ENCODE peak calls at places on chromosomes 4 and X, in six cellular contexts. One of them, this sample, is unnamed.
A peak's percentile ranks its signal among the peaks of the same experiment; 100 is the strongest.

GRCh38 chrX:23907496-23908218 is at the start of the genes APOO and CXorf58:
- ATAC-seq in heart left ventricle: peak; percentile 97
- ATAC-seq in left lung: peak; percentile 98
- ATAC-seq in activated CD4-positive, alpha-beta T cell treated with anti-CD3 and anti-CD28 coated beads for 36 hours: peak; percentile 94
- ATAC-seq in left cardiac atrium: peak; percentile 99
- ATAC-seq in activated CD8-positive, alpha-beta T cell treated with anti-CD3 and anti-CD28 coated beads for 36 hours: peak; percentile 92
- ATAC-seq in this sample: peak; percentile 94

GRCh38 chrX:14064632-14065432 is 35.1 kb upstream of the GEMIN8 start:
- ATAC-seq in heart left ventricle: no peak
- ATAC-seq in left lung: no peak
- ATAC-seq in activated CD4-positive, alpha-beta T cell treated with anti-CD3 and anti-CD28 coated beads for 36 hours: no peak
- ATAC-seq in left cardiac atrium: peak; percentile 59
- ATAC-seq in activated CD8-positive, alpha-beta T cell treated with anti-CD3 and anti-CD28 coated beads for 36 hours: no peak
- ATAC-seq in this sample: no peak

GRCh38 chr4:9925750-9926439 is 95.4 kb downstream of the SLC2A9 start:
- ATAC-seq in heart left ventricle: no peak
- ATAC-seq in left lung: no peak
- ATAC-seq in activated CD4-positive, alpha-beta T cell treated with anti-CD3 and anti-CD28 coated beads for 36 hours: no peak
- ATAC-seq in left cardiac atrium: no peak
- ATAC-seq in activated CD8-positive, alpha-beta T cell treated with anti-CD3 and anti-CD28 coated beads for 36 hours: no peak
- ATAC-seq in this sample: no peak

GRCh38 chrX:63657821-63658220 is 127.2 kb downstream of the ARHGEF9 start:
- ATAC-seq in heart left ventricle: peak; percentile 88
- ATAC-seq in left lung: peak; percentile 85
- ATAC-seq in activated CD4-positive, alpha-beta T cell treated with anti-CD3 and anti-CD28 coated beads for 36 hours: no peak
- ATAC-seq in left cardiac atrium: peak; percentile 86
- ATAC-seq in activated CD8-positive, alpha-beta T cell treated with anti-CD3 and anti-CD28 coated beads for 36 hours: no peak
- ATAC-seq in this sample: no peak

GRCh38 chrX:15985937-15986336 is 131.3 kb upstream of the AP1S2 start:
- ATAC-seq in heart left ventricle: no peak
- ATAC-seq in left lung: no peak
- ATAC-seq in activated CD4-positive, alpha-beta T cell treated with anti-CD3 and anti-CD28 coated beads for 36 hours: peak; percentile 97
- ATAC-seq in left cardiac atrium: no peak
- ATAC-seq in activated CD8-positive, alpha-beta T cell treated with anti-CD3 and anti-CD28 coated beads for 36 hours: peak; percentile 96
- ATAC-seq in this sample: peak; percentile 98

GRCh38 chrX:105981772-105982485 is 56.6 kb downstream of the SERPINA7 start:
- ATAC-seq in heart left ventricle: no peak
- ATAC-seq in left lung: no peak
- ATAC-seq in activated CD4-positive, alpha-beta T cell treated with anti-CD3 and anti-CD28 coated beads for 36 hours: no peak
- ATAC-seq in left cardiac atrium: no peak
- ATAC-seq in activated CD8-positive, alpha-beta T cell treated with anti-CD3 and anti-CD28 coated beads for 36 hours: no peak
- ATAC-seq in this sample: no peak

GRCh38 chrX:136061302-136061701 is 76.1 kb downstream of the SLC9A6 start:
- ATAC-seq in heart left ventricle: peak; percentile 36
- ATAC-seq in left lung: no peak
- ATAC-seq in activated CD4-positive, alpha-beta T cell treated with anti-CD3 and anti-CD28 coated beads for 36 hours: no peak
- ATAC-seq in left cardiac atrium: no peak
- ATAC-seq in activated CD8-positive, alpha-beta T cell treated with anti-CD3 and anti-CD28 coated beads for 36 hours: no peak
- ATAC-seq in this sample: no peak

GRCh38 chr4:10047967-10048366 is 26.7 kb upstream of the SLC2A9 start:
- ATAC-seq in heart left ventricle: no peak
- ATAC-seq in left lung: no peak
- ATAC-seq in activated CD4-positive, alpha-beta T cell treated with anti-CD3 and anti-CD28 coated beads for 36 hours: no peak
- ATAC-seq in left cardiac atrium: no peak
- ATAC-seq in activated CD8-positive, alpha-beta T cell treated with anti-CD3 and anti-CD28 coated beads for 36 hours: no peak
- ATAC-seq in this sample: no peak

GRCh38 chr4:104942990-104943758 is 203.5 kb upstream of the TET2 start:
- ATAC-seq in heart left ventricle: no peak
- ATAC-seq in left lung: no peak
- ATAC-seq in activated CD4-positive, alpha-beta T cell treated with anti-CD3 and anti-CD28 coated beads for 36 hours: no peak
- ATAC-seq in left cardiac atrium: no peak
- ATAC-seq in activated CD8-positive, alpha-beta T cell treated with anti-CD3 and anti-CD28 coated beads for 36 hours: peak; percentile 91
- ATAC-seq in this sample: peak; percentile 84

GRCh38 chrX:66015906-66016689 is 23.8 kb downstream of the VSIG4 start:
- ATAC-seq in heart left ventricle: no peak
- ATAC-seq in left lung: no peak
- ATAC-seq in activated CD4-positive, alpha-beta T cell treated with anti-CD3 and anti-CD28 coated beads for 36 hours: peak; percentile 75
- ATAC-seq in left cardiac atrium: no peak
- ATAC-seq in activated CD8-positive, alpha-beta T cell treated with anti-CD3 and anti-CD28 coated beads for 36 hours: peak; percentile 49
- ATAC-seq in this sample: peak; percentile 79

GRCh38 chr4:128488055-128488705 is 200.6 kb upstream of the PGRMC2 start:
- ATAC-seq in heart left ventricle: no peak
- ATAC-seq in left lung: no peak
- ATAC-seq in activated CD4-positive, alpha-beta T cell treated with anti-CD3 and anti-CD28 coated beads for 36 hours: no peak
- ATAC-seq in left cardiac atrium: no peak
- ATAC-seq in activated CD8-positive, alpha-beta T cell treated with anti-CD3 and anti-CD28 coated beads for 36 hours: no peak
- ATAC-seq in this sample: no peak

GRCh38 chrX:102832661-102833060 is 104.4 kb upstream of the RAB40AL start:
- ATAC-seq in heart left ventricle: no peak
- ATAC-seq in left lung: peak; percentile 32
- ATAC-seq in activated CD4-positive, alpha-beta T cell treated with anti-CD3 and anti-CD28 coated beads for 36 hours: no peak
- ATAC-seq in left cardiac atrium: peak; percentile 60
- ATAC-seq in activated CD8-positive, alpha-beta T cell treated with anti-CD3 and anti-CD28 coated beads for 36 hours: no peak
- ATAC-seq in this sample: no peak

GRCh38 chr4:79977131-79977840 is 95.7 kb downstream of the ANTXR2 start:
- ATAC-seq in heart left ventricle: no peak
- ATAC-seq in left lung: no peak
- ATAC-seq in activated CD4-positive, alpha-beta T cell treated with anti-CD3 and anti-CD28 coated beads for 36 hours: no peak
- ATAC-seq in left cardiac atrium: no peak
- ATAC-seq in activated CD8-positive, alpha-beta T cell treated with anti-CD3 and anti-CD28 coated beads for 36 hours: no peak
- ATAC-seq in this sample: no peak

GRCh38 chr4:170017252-170017651 is 8.9 kb downstream of the MFAP3L start:
- ATAC-seq in heart left ventricle: no peak
- ATAC-seq in left lung: no peak
- ATAC-seq in activated CD4-positive, alpha-beta T cell treated with anti-CD3 and anti-CD28 coated beads for 36 hours: no peak
- ATAC-seq in left cardiac atrium: no peak
- ATAC-seq in activated CD8-positive, alpha-beta T cell treated with anti-CD3 and anti-CD28 coated beads for 36 hours: no peak
- ATAC-seq in this sample: no peak

GRCh38 chrX:53682885-53683555 is 3.5 kb downstream of the HUWE1 start:
- ATAC-seq in heart left ventricle: no peak
- ATAC-seq in left lung: no peak
- ATAC-seq in activated CD4-positive, alpha-beta T cell treated with anti-CD3 and anti-CD28 coated beads for 36 hours: no peak
- ATAC-seq in left cardiac atrium: peak; percentile 2
- ATAC-seq in activated CD8-positive, alpha-beta T cell treated with anti-CD3 and anti-CD28 coated beads for 36 hours: no peak
- ATAC-seq in this sample: no peak

GRCh38 chr4:24395937-24396336 is 188.4 kb downstream of the DHX15 start:
- ATAC-seq in heart left ventricle: no peak
- ATAC-seq in left lung: no peak
- ATAC-seq in activated CD4-positive, alpha-beta T cell treated with anti-CD3 and anti-CD28 coated beads for 36 hours: no peak
- ATAC-seq in left cardiac atrium: no peak
- ATAC-seq in activated CD8-positive, alpha-beta T cell treated with anti-CD3 and anti-CD28 coated beads for 36 hours: no peak
- ATAC-seq in this sample: no peak

GRCh38 chr4:55444822-55445221 is 49.1 kb downstream of the TMEM165 start:
- ATAC-seq in heart left ventricle: no peak
- ATAC-seq in left lung: peak; percentile 70
- ATAC-seq in activated CD4-positive, alpha-beta T cell treated with anti-CD3 and anti-CD28 coated beads for 36 hours: no peak
- ATAC-seq in left cardiac atrium: peak; percentile 38
- ATAC-seq in activated CD8-positive, alpha-beta T cell treated with anti-CD3 and anti-CD28 coated beads for 36 hours: no peak
- ATAC-seq in this sample: no peak

GRCh38 chrX:149151805-149152757 is 353.0 kb downstream of the IDS start:
- ATAC-seq in heart left ventricle: no peak
- ATAC-seq in left lung: no peak
- ATAC-seq in activated CD4-positive, alpha-beta T cell treated with anti-CD3 and anti-CD28 coated beads for 36 hours: no peak
- ATAC-seq in left cardiac atrium: peak; percentile 51
- ATAC-seq in activated CD8-positive, alpha-beta T cell treated with anti-CD3 and anti-CD28 coated beads for 36 hours: no peak
- ATAC-seq in this sample: no peak

GRCh38 chr4:164924670-164925238 is 47.8 kb downstream of the APELA start:
- ATAC-seq in heart left ventricle: no peak
- ATAC-seq in left lung: no peak
- ATAC-seq in activated CD4-positive, alpha-beta T cell treated with anti-CD3 and anti-CD28 coated beads for 36 hours: no peak
- ATAC-seq in left cardiac atrium: no peak
- ATAC-seq in activated CD8-positive, alpha-beta T cell treated with anti-CD3 and anti-CD28 coated beads for 36 hours: no peak
- ATAC-seq in this sample: no peak

GRCh38 chrX:71224098-71224708 is 1.2 kb downstream of the GJB1 start:
- ATAC-seq in heart left ventricle: no peak
- ATAC-seq in left lung: no peak
- ATAC-seq in activated CD4-positive, alpha-beta T cell treated with anti-CD3 and anti-CD28 coated beads for 36 hours: no peak
- ATAC-seq in left cardiac atrium: no peak
- ATAC-seq in activated CD8-positive, alpha-beta T cell treated with anti-CD3 and anti-CD28 coated beads for 36 hours: no peak
- ATAC-seq in this sample: no peak

GRCh38 chrX:110985470-110985869 is 110.5 kb upstream of the PAK3 start:
- ATAC-seq in heart left ventricle: no peak
- ATAC-seq in left lung: peak; percentile 42
- ATAC-seq in activated CD4-positive, alpha-beta T cell treated with anti-CD3 and anti-CD28 coated beads for 36 hours: no peak
- ATAC-seq in left cardiac atrium: no peak
- ATAC-seq in activated CD8-positive, alpha-beta T cell treated with anti-CD3 and anti-CD28 coated beads for 36 hours: no peak
- ATAC-seq in this sample: no peak

GRCh38 chrX:152821145-152821765 is 9.3 kb downstream of the CETN2 start:
- ATAC-seq in heart left ventricle: no peak
- ATAC-seq in left lung: peak; percentile 66
- ATAC-seq in activated CD4-positive, alpha-beta T cell treated with anti-CD3 and anti-CD28 coated beads for 36 hours: no peak
- ATAC-seq in left cardiac atrium: no peak
- ATAC-seq in activated CD8-positive, alpha-beta T cell treated with anti-CD3 and anti-CD28 coated beads for 36 hours: no peak
- ATAC-seq in this sample: no peak

GRCh38 chr4:16227462-16227868 is 1.2 kb upstream of the TAPT1 start:
- ATAC-seq in heart left ventricle: peak; percentile 41
- ATAC-seq in left lung: no peak
- ATAC-seq in activated CD4-positive, alpha-beta T cell treated with anti-CD3 and anti-CD28 coated beads for 36 hours: no peak
- ATAC-seq in left cardiac atrium: peak; percentile 26
- ATAC-seq in activated CD8-positive, alpha-beta T cell treated with anti-CD3 and anti-CD28 coated beads for 36 hours: no peak
- ATAC-seq in this sample: no peak

GRCh38 chrX:118655561-118656246 is 71.7 kb upstream of the IL13RA1 start:
- ATAC-seq in heart left ventricle: no peak
- ATAC-seq in left lung: peak; percentile 58
- ATAC-seq in activated CD4-positive, alpha-beta T cell treated with anti-CD3 and anti-CD28 coated beads for 36 hours: no peak
- ATAC-seq in left cardiac atrium: no peak
- ATAC-seq in activated CD8-positive, alpha-beta T cell treated with anti-CD3 and anti-CD28 coated beads for 36 hours: no peak
- ATAC-seq in this sample: no peak

GRCh38 chr4:158826057-158826456 is 57.2 kb downstream of the FNIP2 start:
- ATAC-seq in heart left ventricle: peak; percentile 61
- ATAC-seq in left lung: peak; percentile 40
- ATAC-seq in activated CD4-positive, alpha-beta T cell treated with anti-CD3 and anti-CD28 coated beads for 36 hours: peak; percentile 49
- ATAC-seq in left cardiac atrium: peak; percentile 44
- ATAC-seq in activated CD8-positive, alpha-beta T cell treated with anti-CD3 and anti-CD28 coated beads for 36 hours: no peak
- ATAC-seq in this sample: peak; percentile 33

GRCh38 chrX:15781964-15782711 is 8.1 kb upstream of the ZRSR2 start:
- ATAC-seq in heart left ventricle: no peak
- ATAC-seq in left lung: no peak
- ATAC-seq in activated CD4-positive, alpha-beta T cell treated with anti-CD3 and anti-CD28 coated beads for 36 hours: peak; percentile 63
- ATAC-seq in left cardiac atrium: no peak
- ATAC-seq in activated CD8-positive, alpha-beta T cell treated with anti-CD3 and anti-CD28 coated beads for 36 hours: peak; percentile 60
- ATAC-seq in this sample: peak; percentile 83

GRCh38 chr4:94338681-94339351 is 3.8 kb downstream of the HPGDS start:
- ATAC-seq in heart left ventricle: no peak
- ATAC-seq in left lung: no peak
- ATAC-seq in activated CD4-positive, alpha-beta T cell treated with anti-CD3 and anti-CD28 coated beads for 36 hours: peak; percentile 90
- ATAC-seq in left cardiac atrium: no peak
- ATAC-seq in activated CD8-positive, alpha-beta T cell treated with anti-CD3 and anti-CD28 coated beads for 36 hours: peak; percentile 81
- ATAC-seq in this sample: peak; percentile 82

GRCh38 chr4:15145709-15146108 is 143.4 kb downstream of the CPEB2 start:
- ATAC-seq in heart left ventricle: peak; percentile 33
- ATAC-seq in left lung: no peak
- ATAC-seq in activated CD4-positive, alpha-beta T cell treated with anti-CD3 and anti-CD28 coated beads for 36 hours: no peak
- ATAC-seq in left cardiac atrium: no peak
- ATAC-seq in activated CD8-positive, alpha-beta T cell treated with anti-CD3 and anti-CD28 coated beads for 36 hours: no peak
- ATAC-seq in this sample: no peak

GRCh38 chr4:28369504-28369903 is 1508.9 kb downstream of the STIM2 start:
- ATAC-seq in heart left ventricle: no peak
- ATAC-seq in left lung: no peak
- ATAC-seq in activated CD4-positive, alpha-beta T cell treated with anti-CD3 and anti-CD28 coated beads for 36 hours: no peak
- ATAC-seq in left cardiac atrium: peak; percentile 29
- ATAC-seq in activated CD8-positive, alpha-beta T cell treated with anti-CD3 and anti-CD28 coated beads for 36 hours: no peak
- ATAC-seq in this sample: no peak

GRCh38 chr4:78774395-78774794 is 1.8 kb upstream of the BMP2K start:
- ATAC-seq in heart left ventricle: no peak
- ATAC-seq in left lung: no peak
- ATAC-seq in activated CD4-positive, alpha-beta T cell treated with anti-CD3 and anti-CD28 coated beads for 36 hours: no peak
- ATAC-seq in left cardiac atrium: no peak
- ATAC-seq in activated CD8-positive, alpha-beta T cell treated with anti-CD3 and anti-CD28 coated beads for 36 hours: no peak
- ATAC-seq in this sample: no peak

GRCh38 chrX:130159776-130160175 is 5.9 kb downstream of the AIFM1 start:
- ATAC-seq in heart left ventricle: no peak
- ATAC-seq in left lung: no peak
- ATAC-seq in activated CD4-positive, alpha-beta T cell treated with anti-CD3 and anti-CD28 coated beads for 36 hours: no peak
- ATAC-seq in left cardiac atrium: no peak
- ATAC-seq in activated CD8-positive, alpha-beta T cell treated with anti-CD3 and anti-CD28 coated beads for 36 hours: no peak
- ATAC-seq in this sample: no peak

GRCh38 chr4:113445286-113445685 is 316.3 kb downstream of the CAMK2D start:
- ATAC-seq in heart left ventricle: peak; percentile 74
- ATAC-seq in left lung: peak; percentile 72
- ATAC-seq in activated CD4-positive, alpha-beta T cell treated with anti-CD3 and anti-CD28 coated beads for 36 hours: no peak
- ATAC-seq in left cardiac atrium: peak; percentile 92
- ATAC-seq in activated CD8-positive, alpha-beta T cell treated with anti-CD3 and anti-CD28 coated beads for 36 hours: no peak
- ATAC-seq in this sample: peak; percentile 30

GRCh38 chrX:120564925-120565324 is 4.2 kb upstream of the CUL4B start:
- ATAC-seq in heart left ventricle: no peak
- ATAC-seq in left lung: no peak
- ATAC-seq in activated CD4-positive, alpha-beta T cell treated with anti-CD3 and anti-CD28 coated beads for 36 hours: no peak
- ATAC-seq in left cardiac atrium: no peak
- ATAC-seq in activated CD8-positive, alpha-beta T cell treated with anti-CD3 and anti-CD28 coated beads for 36 hours: no peak
- ATAC-seq in this sample: no peak

GRCh38 chr4:77538574-77539157 is 67.0 kb upstream of the CXCL13 start:
- ATAC-seq in heart left ventricle: no peak
- ATAC-seq in left lung: peak; percentile 68
- ATAC-seq in activated CD4-positive, alpha-beta T cell treated with anti-CD3 and anti-CD28 coated beads for 36 hours: peak; percentile 59
- ATAC-seq in left cardiac atrium: peak; percentile 81
- ATAC-seq in activated CD8-positive, alpha-beta T cell treated with anti-CD3 and anti-CD28 coated beads for 36 hours: peak; percentile 45
- ATAC-seq in this sample: no peak

GRCh38 chr4:113436360-113436759 is 325.2 kb downstream of the CAMK2D start:
- ATAC-seq in heart left ventricle: peak; percentile 75
- ATAC-seq in left lung: peak; percentile 57
- ATAC-seq in activated CD4-positive, alpha-beta T cell treated with anti-CD3 and anti-CD28 coated beads for 36 hours: peak; percentile 57
- ATAC-seq in left cardiac atrium: peak; percentile 73
- ATAC-seq in activated CD8-positive, alpha-beta T cell treated with anti-CD3 and anti-CD28 coated beads for 36 hours: peak; percentile 39
- ATAC-seq in this sample: peak; percentile 56

GRCh38 chr4:6012200-6012599 is 6.0 kb downstream of the C4orf50 start:
- ATAC-seq in heart left ventricle: no peak
- ATAC-seq in left lung: no peak
- ATAC-seq in activated CD4-positive, alpha-beta T cell treated with anti-CD3 and anti-CD28 coated beads for 36 hours: no peak
- ATAC-seq in left cardiac atrium: no peak
- ATAC-seq in activated CD8-positive, alpha-beta T cell treated with anti-CD3 and anti-CD28 coated beads for 36 hours: no peak
- ATAC-seq in this sample: no peak

GRCh38 chr4:1903035-1903434 is 31.8 kb downstream of the NSD2 start:
- ATAC-seq in heart left ventricle: no peak
- ATAC-seq in left lung: no peak
- ATAC-seq in activated CD4-positive, alpha-beta T cell treated with anti-CD3 and anti-CD28 coated beads for 36 hours: peak; percentile 10
- ATAC-seq in left cardiac atrium: no peak
- ATAC-seq in activated CD8-positive, alpha-beta T cell treated with anti-CD3 and anti-CD28 coated beads for 36 hours: no peak
- ATAC-seq in this sample: no peak